ENCODE peak calls at places on chromosomes 3 and 15, in eight cellular contexts. B is heart right ventricle, Y is stomach, A is fibroblast of lung, F is left ventricle myocardium inferior, Z is DND-41, H is psoas muscle, K is A549. I is an unnamed sample.

GRCh38 chr3:21665444-21665843 is 85.6 kb downstream of the ZNF385D start:
- DNase-seq in A (peak; percentile 55), F (no peak), Y (no peak), Z (no peak), B (no peak), K (no peak), H (no peak), I (no peak)

GRCh38 chr3:22960326-22960984 is 242.7 kb upstream of the UBE2E2 start:
- DNase-seq in Z (no peak), F (no peak), Y (peak; percentile 68), H (no peak), B (peak; percentile 37), A (peak; percentile 20), K (peak; percentile 27), I (no peak)

GRCh38 chr3:99315896-99316295 is 322.5 kb upstream of the COL8A1 start:
- DNase-seq in B (no peak), H (no peak), Y (no peak), F (no peak), K (no peak), Z (no peak), A (peak; percentile 37), I (no peak)

GRCh38 chr15:79673416-79674123 is 223.2 kb downstream of the MTHFS start:
- DNase-seq in A (peak; percentile 76), K (peak; percentile 50), Y (no peak), Z (no peak), B (no peak), H (no peak), F (no peak), I (no peak)

GRCh38 chr15:92907229-92907628 is 7.1 kb downstream of the CHD2 start:
- DNase-seq in Z (no peak), B (no peak), F (no peak), A (peak; percentile 58), K (no peak), H (no peak), Y (no peak), I (no peak)

GRCh38 chr15:68696532-68697363 is 118.0 kb downstream of the CORO2B start:
- DNase-seq in K (no peak), A (no peak), Y (no peak), Z (no peak), H (no peak), B (no peak), F (no peak), I (no peak)

GRCh38 chr15:75233504-75234190 is 24.5 kb upstream of the GOLGA6C start:
- DNase-seq in F (peak; percentile 10), K (no peak), Z (no peak), A (no peak), Y (no peak), H (peak; percentile 10), B (no peak), I (peak; percentile 60)

GRCh38 chr3:37174532-37175126 is at the start of gene LRRFIP2:
- DNase-seq in Z (no peak), Y (no peak), F (no peak), H (no peak), A (peak; percentile 90), K (no peak), B (no peak), I (no peak)

GRCh38 chr3:169886671-169887070 is 16.9 kb upstream of the LRRC31 start:
- DNase-seq in K (no peak), B (peak; percentile 84), H (peak; percentile 56), Z (no peak), Y (peak; percentile 88), F (peak; percentile 77), A (peak; percentile 61), I (peak; percentile 86)

GRCh38 chr3:88082854-88083253 is 23.8 kb downstream of the ZNF654 start:
- DNase-seq in F (no peak), Z (no peak), B (no peak), Y (no peak), K (no peak), A (no peak), H (no peak), I (no peak)

GRCh38 chr15:78737187-78737820 is 74.0 kb downstream of the ADAMTS7 start:
- DNase-seq in F (no peak), Z (no peak), A (no peak), K (no peak), B (no peak), H (no peak), Y (no peak), I (peak; percentile 27)

GRCh38 chr3:58051196-58051595 is 43.0 kb downstream of the FLNB start:
- DNase-seq in A (peak; percentile 94), F (no peak), K (no peak), Y (no peak), B (no peak), H (no peak), Z (no peak), I (peak; percentile 81)

GRCh38 chr15:83793069-83793468 is 139.1 kb downstream of the ADAMTSL3 start:
- DNase-seq in Z (no peak), F (no peak), K (no peak), A (no peak), H (no peak), B (no peak), Y (no peak), I (no peak)

GRCh38 chr3:18008706-18009363 is 266.4 kb upstream of the TBC1D5 start:
- DNase-seq in B (peak; percentile 24), F (no peak), Z (no peak), H (no peak), K (no peak), Y (no peak), A (no peak), I (no peak)

GRCh38 chr3:72786668-72787067 is 61.6 kb downstream of the SHQ1 start:
- DNase-seq in Y (no peak), F (no peak), Z (no peak), H (no peak), A (no peak), B (no peak), K (no peak), I (no peak)

GRCh38 chr3:71245052-71245488 is 338.5 kb downstream of the FOXP1 start:
- DNase-seq in K (no peak), A (peak; percentile 50), Z (no peak), B (no peak), F (no peak), H (no peak), Y (no peak), I (no peak)

GRCh38 chr3:163983948-163984347 is 1094.3 kb downstream of the SI start:
- DNase-seq in Y (no peak), H (no peak), F (no peak), A (no peak), K (no peak), Z (no peak), B (no peak), I (no peak)

GRCh38 chr15:47872869-47873301 is 155.6 kb downstream of the SEMA6D start:
- DNase-seq in F (no peak), K (no peak), H (no peak), B (peak; percentile 6), A (no peak), Z (no peak), Y (no peak), I (no peak)

DNA sequence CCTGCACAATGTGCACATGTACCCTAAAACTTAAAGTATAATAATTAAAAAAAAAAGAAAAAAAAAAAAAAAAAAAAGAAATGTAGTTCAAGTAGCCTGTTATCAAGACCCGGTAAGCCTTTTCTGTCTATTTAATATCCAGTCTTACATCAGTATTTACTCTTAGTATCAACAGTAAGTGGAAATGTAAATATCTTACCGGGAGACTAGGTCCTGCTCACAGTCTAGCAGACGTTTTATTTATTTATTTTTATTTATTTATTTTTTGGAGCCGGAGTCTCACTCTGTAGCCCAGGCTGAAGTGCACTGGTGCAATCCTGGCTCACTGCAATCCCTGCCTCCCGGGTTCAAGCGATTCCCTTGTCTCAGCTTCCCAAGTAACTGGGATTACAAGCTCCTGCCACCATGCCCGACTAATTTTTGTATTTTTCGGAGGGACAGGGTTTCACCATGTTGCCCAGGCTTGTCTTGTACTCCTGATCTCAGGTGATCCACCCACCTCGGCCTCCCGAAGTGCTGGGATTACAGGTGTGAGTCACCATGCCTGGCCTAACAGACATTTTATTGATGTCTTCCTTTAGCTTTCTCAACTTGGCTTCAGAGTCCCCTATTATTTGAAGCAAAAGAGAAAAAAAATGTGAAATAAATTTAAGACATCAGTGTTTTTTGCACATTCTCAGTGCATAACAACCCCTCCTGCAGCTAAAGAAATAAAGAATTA is 19.9 kb downstream of the C2CD4B start:
- DNase-seq in A (no peak), K (no peak), H (no peak), Z (no peak), B (no peak), F (no peak), Y (no peak), I (no peak)
- TF ChIP-seq CTCF in A (no peak), K (no peak), H (no peak), Z (no peak), B (no peak), F (no peak), Y (no peak), I (no peak)

GRCh38 chr3:2098398-2099027 is at the start of gene CNTN4:
- DNase-seq in H (peak; percentile 59), F (peak; percentile 52), K (peak; percentile 38), Y (peak; percentile 34), A (no peak), Z (no peak), B (peak; percentile 42), I (peak; percentile 92)
- TF ChIP-seq CTCF in H (no peak), F (peak; percentile 21), K (no peak), Y (no peak), A (no peak), Z (no peak), B (no peak), I (peak; percentile 9)

GRCh38 chr3:149592758-149593240 is 65.0 kb downstream of the WWTR1 start:
- DNase-seq in K (no peak), Y (no peak), Z (no peak), A (peak; percentile 77), B (peak; percentile 73), F (peak; percentile 31), H (peak; percentile 31), I (no peak)
- TF ChIP-seq CTCF in K (no peak), Y (no peak), Z (no peak), A (no peak), B (no peak), F (no peak), H (no peak), I (no peak)

DNA sequence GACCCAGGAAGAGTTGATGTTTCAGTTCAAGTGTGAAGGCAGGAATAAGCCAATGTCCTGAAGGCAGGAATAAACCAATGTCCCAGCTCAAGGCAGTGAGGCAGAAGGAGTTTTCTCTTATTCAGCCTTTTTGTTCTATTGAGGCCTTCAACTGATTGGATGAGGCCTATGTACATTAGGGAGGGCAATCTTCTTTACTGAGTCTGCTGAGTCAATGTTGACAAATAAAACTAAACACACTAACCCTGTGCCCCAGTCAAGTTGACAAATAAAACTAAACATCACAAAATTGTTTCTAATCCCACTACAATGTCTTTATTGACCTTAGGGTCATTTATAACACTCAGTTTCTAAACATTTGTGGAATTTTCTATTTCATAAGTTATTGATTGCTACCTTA is 100.0 kb downstream of the CACNA2D3 start:
- DNase-seq in A (no peak), F (no peak), B (no peak), K (no peak), H (no peak), Z (no peak), Y (no peak), I (no peak)
- TF ChIP-seq CTCF in A (no peak), F (no peak), B (no peak), K (no peak), H (no peak), Z (no peak), Y (no peak), I (no peak)

DNA sequence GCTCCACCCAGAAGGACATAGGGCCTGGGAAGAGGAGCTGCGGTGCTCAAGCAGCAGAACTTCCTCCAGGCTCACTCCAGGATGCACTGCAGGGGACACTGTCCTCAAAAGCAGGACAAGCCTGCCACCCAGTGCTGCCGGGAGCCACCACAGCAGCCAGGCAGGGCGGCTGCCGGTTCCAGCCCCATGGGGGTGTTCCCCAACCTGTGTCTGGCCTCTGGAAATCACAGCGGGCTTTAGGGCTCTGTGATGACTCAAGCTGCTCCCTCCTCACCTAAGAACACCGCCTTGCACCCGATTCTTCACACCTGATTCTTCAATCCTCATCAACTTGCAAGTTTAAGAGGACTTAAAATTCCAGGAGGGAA is 71.9 kb upstream of the SLC6A11 start:
- DNase-seq in Y (no peak), K (no peak), F (no peak), H (no peak), B (no peak), A (no peak), Z (no peak), I (no peak)
- TF ChIP-seq CTCF in Y (no peak), K (peak; percentile 16), F (peak; percentile 9), H (peak; percentile 6), B (no peak), A (no peak), Z (peak; percentile 32), I (no peak)

I was measured in upper lobe of right lung.